ENCODE peak calls at places on chromosomes 12 and 14, in ten cellular contexts. S is Peyer's patch, U is body of pancreas, X is tibial nerve, D is HCT116, J is right lobe of liver, V is uterus, C is IMR-90, Q is testis, G is transverse colon. H is an unnamed sample.

GRCh38 chr12:87816186-87816585 is 213.0 kb downstream of the C12orf50 start:
- DNase-seq in Q (no peak), S (no peak), V (no peak), C (peak; percentile 43), J (no peak), D (no peak), U (no peak), G (no peak), X (no peak), H (no peak)

GRCh38 chr12:2813573-2814185 is 1.2 kb downstream of the ITFG2 start:
- DNase-seq in D (peak; percentile 41), V (no peak), Q (peak; percentile 75), C (peak; percentile 69), U (peak; percentile 62), S (no peak), G (peak; percentile 55), J (no peak), X (no peak), H (peak; percentile 33)

GRCh38 chr12:48970702-48971334 is 717 bp downstream of the WNT10B start:
- DNase-seq in C (no peak), J (no peak), Q (no peak), S (no peak), V (no peak), G (no peak), X (no peak), D (no peak), U (no peak), H (no peak)

GRCh38 chr14:22801716-22802115 is 13.5 kb downstream of the SLC7A7 start:
- DNase-seq in Q (no peak), U (no peak), S (no peak), G (no peak), J (no peak), V (no peak), X (no peak), C (no peak), D (no peak), H (no peak)

GRCh38 chr14:42523656-42524055 is 917.0 kb downstream of the LRFN5 start:
- DNase-seq in X (no peak), U (no peak), V (no peak), G (no peak), Q (no peak), C (no peak), D (no peak), S (no peak), J (no peak), H (no peak)

GRCh38 chr12:1629338-1630080 is 478 bp downstream of the WNT5B start:
- DNase-seq in G (peak; percentile 37), U (no peak), C (no peak), S (peak; percentile 66), Q (no peak), V (no peak), D (no peak), X (no peak), J (no peak), H (no peak)

GRCh38 chr12:11499802-11500201 is 104.4 kb upstream of the PRB2 start:
- DNase-seq in C (no peak), S (no peak), G (no peak), V (no peak), X (no peak), Q (no peak), D (no peak), J (no peak), U (no peak), H (no peak)

GRCh38 chr14:92759300-92759678 is 10.9 kb upstream of the LGMN start:
- DNase-seq in V (no peak), Q (no peak), C (peak; percentile 49), X (no peak), S (peak; percentile 54), G (peak; percentile 18), D (no peak), J (no peak), U (no peak), H (no peak)

GRCh38 chr14:90649096-90649495 is 167.1 kb downstream of the TTC7B start:
- DNase-seq in C (peak; percentile 61), V (no peak), S (no peak), X (no peak), D (no peak), Q (no peak), J (no peak), U (no peak), G (no peak), H (no peak)

GRCh38 chr12:13376627-13377373 is 180.3 kb downstream of the EMP1 start:
- DNase-seq in U (no peak), J (no peak), Q (no peak), V (no peak), D (no peak), S (no peak), C (no peak), X (no peak), G (peak; percentile 56), H (no peak)

GRCh38 chr12:79301181-79301580 is 389.6 kb downstream of the PAWR start:
- DNase-seq in S (no peak), J (no peak), G (no peak), X (no peak), C (no peak), V (no peak), U (no peak), Q (no peak), D (no peak), H (no peak)

GRCh38 chr12:18428416-18428815 is 167.1 kb downstream of the PIK3C2G start:
- DNase-seq in Q (no peak), J (no peak), G (no peak), X (no peak), U (no peak), C (no peak), S (no peak), V (no peak), D (no peak), H (no peak)

GRCh38 chr12:32926963-32927362 is 30.4 kb upstream of the PKP2 start:
- DNase-seq in C (no peak), D (no peak), V (no peak), G (no peak), U (no peak), Q (no peak), S (no peak), X (no peak), J (no peak), H (no peak)

GRCh38 chr12:89960011-89960507 is 251.4 kb upstream of the ATP2B1 start:
- DNase-seq in G (no peak), J (no peak), V (no peak), D (no peak), U (no peak), X (no peak), Q (no peak), C (peak; percentile 74), S (no peak), H (no peak)

GRCh38 chr14:100261621-100262020 is 22.7 kb downstream of the YY1 start:
- DNase-seq in S (no peak), D (no peak), G (no peak), X (no peak), J (no peak), V (no peak), C (no peak), Q (no peak), U (no peak), H (no peak)

DNA sequence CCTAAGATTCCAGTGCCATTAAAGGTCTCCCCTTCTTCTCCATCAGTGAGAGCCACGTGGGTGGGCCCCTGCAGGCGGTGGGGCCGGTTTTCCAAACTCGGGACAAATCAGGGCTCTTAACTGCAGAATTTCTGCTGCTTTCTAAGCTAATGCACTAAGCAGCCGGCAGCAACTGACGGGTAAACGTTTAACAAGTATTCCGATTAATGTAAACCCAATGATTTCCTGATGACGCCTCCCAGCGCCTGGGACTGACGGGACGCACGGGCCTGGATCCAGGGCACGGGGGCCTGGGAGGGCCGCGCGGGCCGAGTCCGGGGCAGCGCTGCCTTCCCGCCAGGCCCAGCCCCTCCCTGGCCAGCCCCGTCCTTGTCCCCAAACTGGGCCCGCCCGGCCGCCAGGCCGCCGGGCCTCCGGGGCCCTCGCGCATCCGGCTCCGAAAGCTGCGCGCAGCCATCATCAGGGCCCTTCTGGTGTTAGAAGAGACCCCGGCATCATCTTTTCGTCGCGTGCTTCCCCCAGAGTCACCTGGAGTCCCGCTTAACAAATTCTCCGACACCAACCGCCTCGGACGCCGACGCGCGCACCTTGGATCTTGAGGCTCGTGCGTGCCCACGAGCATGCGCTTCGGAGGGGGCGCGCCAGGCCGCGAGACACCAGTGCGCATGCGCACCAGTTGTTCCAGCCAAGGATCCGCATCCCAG is at the start of gene MLH3:
- DNase-seq in S (peak; percentile 91), X (peak; percentile 64), U (peak; percentile 82), V (peak; percentile 87), Q (peak; percentile 88), D (peak; percentile 65), G (peak; percentile 89), J (peak; percentile 88), C (peak; percentile 64), H (peak; percentile 84)
- TF ChIP-seq POLR2A in S (peak; percentile 79), X (peak; percentile 78), U (peak; percentile 75), V (peak; percentile 67), Q (no peak), D (no peak), G (peak; percentile 76), J (peak; percentile 86), C (peak; percentile 35), H (no peak)

DNA sequence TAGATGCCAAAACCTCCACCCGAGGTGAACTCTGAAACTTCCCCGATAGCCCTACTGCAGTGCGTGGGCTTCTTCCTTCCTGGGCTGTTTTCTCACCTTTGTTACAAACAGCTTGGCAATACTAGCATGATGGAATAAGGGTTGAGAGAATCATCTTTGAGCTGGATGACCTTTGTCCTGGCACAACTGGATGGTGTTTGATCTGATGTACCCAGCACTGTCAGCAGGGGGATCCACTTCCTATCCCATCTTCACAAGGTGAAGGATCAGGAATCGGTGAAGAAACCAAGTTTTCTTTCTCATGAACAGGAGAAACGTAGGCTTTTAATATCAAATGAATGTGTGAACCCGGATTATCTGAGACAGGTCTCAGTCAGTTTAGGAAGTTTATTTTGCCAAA is 19.5 kb upstream of the LRRC10 start:
- DNase-seq in D (no peak), C (no peak), U (no peak), Q (no peak), V (no peak), J (no peak), X (no peak), S (no peak), G (no peak), H (no peak)
- TF ChIP-seq CTCF in D (peak; percentile 54), C (peak; percentile 22), U (no peak), Q (no peak), V (no peak), J (no peak), X (no peak), S (no peak), G (no peak), H (no peak)

GRCh38 chr12:122349078-122349477 is 73.4 kb downstream of the CLIP1 start:
- DNase-seq in V (no peak), X (no peak), G (no peak), Q (no peak), D (no peak), U (no peak), J (no peak), C (no peak), S (no peak), H (no peak)
- H3K36me3 ChIP-seq in V (peaks cover 4% of the 10 kb centered on the region), X (peaks cover 6% of the 10 kb centered on the region), G (no peaks in the 10 kb centered on the region), Q (no peaks in the 10 kb centered on the region), D (peaks cover 7% of the 10 kb centered on the region), U (peaks cover 14% of the 10 kb centered on the region), J (peaks cover 2% of the 10 kb centered on the region), C (peaks cover 35% of the 10 kb centered on the region), S (no peaks in the 10 kb centered on the region), H (peaks cover 11% of the 10 kb centered on the region)

GRCh38 chr12:95877622-95878021 is 18.9 kb downstream of the SNRPF start:
- DNase-seq in Q (no peak), J (no peak), X (no peak), C (no peak), D (no peak), G (no peak), V (no peak), S (no peak), U (no peak), H (no peak)

GRCh38 chr12:95870897-95871296 is 12.1 kb downstream of the SNRPF start:
- DNase-seq in X (no peak), J (no peak), V (no peak), D (no peak), Q (no peak), C (no peak), U (no peak), G (no peak), S (no peak), H (no peak)

GRCh38 chr12:95874452-95874851 is 15.7 kb downstream of the SNRPF start:
- DNase-seq in V (no peak), J (no peak), X (no peak), C (no peak), G (no peak), Q (no peak), U (no peak), S (no peak), D (no peak), H (no peak)
- TF ChIP-seq POLR2A in V (no peak), J (no peak), X (no peak), C (no peak), G (no peak), Q (no peak), U (no peak), S (no peak), D (no peak), H (no peak)